ENCODE peak calls at places on chromosomes 1 and 21, in four cellular contexts. H is HepG2, E is HCT116, Q is K562. A is an unnamed sample.

GRCh38 chr1:10693497-10694273 is 102.8 kb downstream of the CASZ1 start:
- DNase-seq in H (no peak), Q (peak), E (no peak), A (peak)

GRCh38 chr21:41530366-41530765 is 22.4 kb upstream of the TMPRSS2 start:
- DNase-seq in H (no peak), Q (no peak), E (no peak), A (no peak)

GRCh38 chr1:17640411-17640810 is 100.9 kb downstream of the ARHGEF10L start:
- DNase-seq in H (no peak), Q (no peak), E (no peak), A (no peak)

GRCh38 chr21:38326429-38326828 is 69.6 kb downstream of the KCNJ15 start:
- DNase-seq in E (no peak), H (no peak), Q (peak), A (no peak)

GRCh38 chr21:29656504-29657227 is 283.1 kb downstream of the GRIK1 start:
- DNase-seq in H (no peak), E (no peak), Q (peak), A (no peak)

GRCh38 chr1:40799351-40799867 is 15.8 kb downstream of the KCNQ4 start:
- DNase-seq in E (no peak), H (no peak), Q (peak), A (no peak)

GRCh38 chr1:230509281-230509977 is 83.3 kb upstream of the PGBD5 start:
- DNase-seq in H (no peak), E (no peak), Q (no peak), A (no peak)

GRCh38 chr1:209653915-209654351 is 1.7 kb upstream of the LAMB3 start:
- DNase-seq in Q (no peak), E (no peak), H (peak), A (no peak)

GRCh38 chr1:14642712-14643111 is 44.2 kb downstream of the KAZN start:
- DNase-seq in Q (no peak), H (no peak), E (no peak), A (no peak)

GRCh38 chr1:36879613-36880012 is 154.7 kb downstream of the GRIK3 start:
- DNase-seq in H (no peak), Q (no peak), E (no peak), A (peak)

DNA sequence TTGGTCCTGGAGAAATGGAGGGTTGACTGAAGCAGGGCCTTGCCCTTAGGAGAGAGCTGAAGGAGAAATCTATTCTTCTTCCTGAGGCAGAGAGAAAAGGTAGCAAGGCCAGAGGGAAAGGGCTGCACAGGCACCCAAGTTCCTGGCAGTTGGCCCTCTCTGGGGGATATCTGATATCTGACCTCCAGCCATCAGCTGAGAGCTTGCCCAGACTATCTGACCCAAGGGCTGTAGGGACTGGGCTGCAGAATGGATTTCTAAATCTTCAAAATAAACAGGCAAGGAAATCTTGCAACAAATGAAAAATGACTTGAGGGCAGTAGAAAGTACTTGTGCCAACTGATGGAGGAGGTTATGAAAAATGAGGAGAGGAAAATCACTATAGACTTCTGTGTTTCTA is 498 bp upstream of the CLCA2 start:
- DNase-seq in H (no peak), Q (no peak), E (no peak), A (no peak)
- TF ChIP-seq ELF1 in H (no peak), Q (no peak), E (no peak), A (no peak)

GRCh38 chr1:151574575-151575529 is 34.7 kb downstream of the TUFT1 start:
- DNase-seq in Q (peak), H (no peak), E (peak), A (no peak)
- TF ChIP-seq ELF1 in Q (no peak), H (no peak), E (no peak), A (no peak)

DNA sequence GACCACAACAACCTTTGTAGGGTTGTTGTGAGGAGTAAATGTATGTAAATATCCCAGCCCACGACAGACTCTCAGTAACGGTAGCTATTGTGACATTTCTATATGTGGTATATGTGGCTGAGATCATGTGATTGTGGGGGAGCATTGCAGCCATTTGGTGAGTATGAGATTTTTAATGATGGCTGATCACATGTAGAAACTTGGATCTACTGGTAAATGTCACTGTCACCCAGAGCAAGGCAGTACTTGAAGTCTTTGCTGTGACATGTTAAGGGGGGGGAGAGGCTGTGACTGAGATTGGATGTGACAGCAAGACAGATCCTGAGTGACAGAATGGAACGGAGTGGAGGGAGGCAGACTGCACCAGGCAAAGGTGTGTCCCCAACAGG is 23.9 kb upstream of the MEF2D start:
- DNase-seq in H (no peak), E (no peak), Q (peak), A (no peak)
- TF ChIP-seq ELF1 in H (no peak), E (no peak), Q (no peak), A (no peak)

GRCh38 chr1:197908695-197909336 is 6.4 kb downstream of the C1orf53 start:
- DNase-seq in Q (no peak), E (no peak), H (no peak), A (peak)
- TF ChIP-seq ELF1 in Q (no peak), E (no peak), H (no peak), A (no peak)

DNA sequence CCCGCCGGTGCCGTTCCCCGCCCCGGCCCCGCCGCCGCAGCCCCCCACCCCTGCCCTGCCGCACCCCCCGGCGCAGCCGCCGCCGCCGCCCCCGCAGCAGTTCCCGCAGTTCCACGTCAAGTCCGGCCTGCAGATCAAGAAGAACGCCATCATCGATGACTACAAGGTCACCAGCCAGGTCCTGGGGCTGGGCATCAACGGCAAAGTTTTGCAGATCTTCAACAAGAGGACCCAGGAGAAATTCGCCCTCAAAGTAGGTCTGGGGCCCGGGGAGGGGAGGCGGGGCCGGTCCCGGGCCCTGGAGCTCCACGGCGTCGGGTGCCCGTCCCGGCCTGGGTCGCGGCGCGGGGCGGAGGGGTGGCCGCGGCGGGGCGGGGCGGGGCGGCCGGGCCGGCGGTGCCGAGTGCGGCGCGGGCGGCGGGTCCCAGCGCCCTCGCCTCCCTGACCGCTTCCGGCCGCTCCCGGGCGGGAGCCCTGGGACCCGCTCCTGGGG is 597 bp downstream of the MAPKAPK2 start:
- DNase-seq in H (no peak), E (no peak), Q (peak), A (peak)
- TF ChIP-seq ELF1 in H (no peak), E (no peak), Q (no peak), A (no peak)

DNA sequence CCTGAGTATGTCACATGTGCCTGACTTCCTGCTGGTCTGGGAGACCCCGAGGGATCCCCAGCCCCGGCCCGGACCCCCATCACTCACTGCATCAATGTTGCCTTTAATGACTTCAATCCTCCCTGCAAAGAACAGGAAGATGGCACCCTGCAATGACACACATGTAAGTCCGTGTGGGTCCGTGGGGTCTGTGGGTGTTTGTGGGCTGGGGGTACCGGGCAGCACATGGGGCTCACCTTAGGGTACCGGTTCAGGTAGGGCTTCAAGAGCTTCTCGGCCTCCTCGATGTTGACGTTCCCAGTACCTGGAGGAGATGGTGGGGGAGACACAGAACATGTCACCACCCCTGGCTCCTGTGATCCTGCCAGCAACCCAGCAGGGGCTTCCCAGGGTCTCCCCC is 28.1 kb downstream of the TTC39A start:
- DNase-seq in E (no peak), Q (no peak), H (no peak), A (no peak)
- TF ChIP-seq ELF1 in E (no peak), Q (no peak), H (no peak), A (no peak)

GRCh38 chr1:42935971-42936308 is 22.7 kb downstream of the SLC2A1 start:
- DNase-seq in E (no peak), H (no peak), Q (no peak), A (no peak)

GRCh38 chr1:42936309-42937078 is 22.2 kb downstream of the SLC2A1 start:
- DNase-seq in H (no peak), Q (peak), E (peak), A (no peak)

GRCh38 chr1:42934541-42935312 is 23.9 kb downstream of the SLC2A1 start:
- DNase-seq in E (no peak), H (no peak), Q (no peak), A (no peak)

GRCh38 chr1:42934111-42934510 is 24.6 kb downstream of the SLC2A1 start:
- DNase-seq in H (no peak), E (no peak), Q (no peak), A (no peak)

DNA sequence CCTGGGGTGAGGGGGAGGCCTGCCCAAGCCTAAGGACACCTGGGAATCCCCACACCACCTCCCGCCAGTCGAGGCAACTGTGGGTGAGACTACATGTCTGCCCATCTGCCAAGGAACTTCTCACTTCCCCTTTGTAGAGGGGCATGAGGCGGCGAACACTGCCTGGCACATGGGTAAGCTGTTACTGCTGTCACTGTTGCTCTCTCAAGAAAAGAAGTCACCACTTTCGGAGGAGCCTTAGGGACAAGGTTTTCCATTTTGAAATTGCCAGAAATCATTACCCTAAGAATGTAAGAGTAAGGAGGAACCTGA is 23.4 kb downstream of the SLC2A1 start:
- DNase-seq in Q (no peak), E (no peak), H (no peak), A (no peak)
- TF ChIP-seq ELF1 in Q (no peak), E (no peak), H (no peak), A (no peak)

GRCh38 chr21:34844033-34844923 is 175.5 kb downstream of the CLIC6 start:
- DNase-seq in Q (no peak), H (no peak), E (no peak), A (no peak)
- TF ChIP-seq ELF1 in Q (no peak), H (no peak), E (no peak), A (no peak)

A was measured in SK-N-SH.